ENCODE peak calls at places on chromosomes 16 and 17, in seven cellular contexts. T is H7; C is KG1; M is activated naive CD4-positive, alpha-beta T cell treated with anti-CD3 and anti-CD28 coated beads for 36 hours; S is anterior cingulate cortex; B is NCI-H524; V is PC-3. O is an unnamed sample.

GRCh38 chr17:76700627-76701470 is 9.9 kb downstream of the MXRA7 start:
- DNase-seq in S (no peak), B (no peak), C (no peak), M (no peak), T (peak), V (no peak), O (peak)

GRCh38 chr17:51046527-51047384 is 73.9 kb downstream of the SPAG9 start:
- DNase-seq in B (peak), C (no peak), S (peak), M (no peak), T (peak), V (no peak), O (peak)

GRCh38 chr16:81480856-81481821 is 36.5 kb downstream of the CMIP start:
- DNase-seq in S (peak), C (peak), M (no peak), V (no peak), T (no peak), B (no peak), O (peak)

GRCh38 chr17:49459401-49459984 is 35.6 kb upstream of the NGFR start:
- DNase-seq in C (no peak), V (no peak), M (no peak), T (peak), B (no peak), S (no peak), O (no peak)

GRCh38 chr17:57902800-57903759 is 52.1 kb downstream of the CUEDC1 start:
- DNase-seq in B (no peak), V (peak), S (peak), M (no peak), T (no peak), C (peak), O (peak)

GRCh38 chr17:45708707-45709290 is 75.3 kb upstream of the CRHR1 start:
- DNase-seq in T (no peak), M (no peak), C (no peak), S (no peak), B (no peak), V (no peak), O (no peak)

GRCh38 chr16:3170440-3171180 is 17.4 kb upstream of the OR1F1 start:
- DNase-seq in M (peak), C (no peak), V (no peak), S (no peak), B (no peak), T (peak), O (peak)

GRCh38 chr16:3690991-3691720 is 26.2 kb downstream of the TRAP1 start:
- DNase-seq in M (peak), S (no peak), B (no peak), C (no peak), T (no peak), V (no peak), O (peak)

GRCh38 chr17:28592260-28592659 is 6.6 kb downstream of the SPAG5 start:
- DNase-seq in V (no peak), T (no peak), S (no peak), C (no peak), B (no peak), M (no peak), O (no peak)

GRCh38 chr17:45783593-45784292 is 377 bp upstream of the CRHR1 start:
- DNase-seq in V (no peak), S (no peak), T (peak), C (no peak), M (peak), B (peak), O (no peak)

O was measured in GM23248.